ENCODE peak calls at places on chromosomes 5 and 9, in ten cellular contexts. N is stimulated activated CD4-positive, alpha-beta T cell treated with anti-CD3 and anti-CD28 coated beads, TNF-alpha, amount 100 ng/mL, for 4 hours; B is activated CD8-positive, alpha-beta memory T cell treated with anti-CD3 and anti-CD28 coated beads, Interleukin-2, amount 50 U/mL, for 48 hours; I is colonic mucosa; Y is activated CD4-positive, alpha-beta T cell treated with anti-CD3 and anti-CD28 coated beads, Interleukin-2, amount 50 U/mL, for 4 hours; T is GM13976; D is left cardiac atrium; S is GM23248; A is GM19239; G is psoas muscle. F is an unnamed sample.

GRCh38 chr9:100700689-100701318 is 122.9 kb downstream of the CAVIN4 start:
- DNase-seq in N (no peak), B (no peak), I (no peak), Y (no peak), T (peak), D (no peak), S (peak), A (no peak), G (no peak), F (peak)

GRCh38 chr5:179731791-179732411 is 721 bp upstream of the MAML1 start:
- DNase-seq in N (no peak), B (peak), I (peak), Y (peak), T (peak), D (peak), S (peak), A (peak), G (peak), F (peak)

GRCh38 chr5:68264024-68264956 is 48.7 kb downstream of the PIK3R1 start:
- DNase-seq in N (no peak), B (no peak), I (peak), Y (no peak), T (no peak), D (peak), S (peak), A (no peak), G (no peak), F (no peak)

GRCh38 chr5:172119921-172120688 is 67.9 kb downstream of the STK10 start:
- DNase-seq in N (no peak), B (no peak), I (no peak), Y (no peak), T (no peak), D (no peak), S (no peak), A (no peak), G (no peak), F (no peak)

GRCh38 chr9:93057024-93057702 is 1.3 kb upstream of the SUSD3 start:
- DNase-seq in N (no peak), B (no peak), I (no peak), Y (no peak), T (no peak), D (no peak), S (no peak), A (no peak), G (no peak), F (no peak)

GRCh38 chr9:130213898-130214761 is 41.9 kb downstream of the NCS1 start:
- DNase-seq in N (no peak), B (no peak), I (no peak), Y (no peak), T (no peak), D (no peak), S (no peak), A (no peak), G (no peak), F (no peak)

GRCh38 chr5:148730272-148730954 is 76.1 kb upstream of the HTR4 start:
- DNase-seq in N (no peak), B (no peak), I (no peak), Y (no peak), T (no peak), D (no peak), S (peak), A (no peak), G (no peak), F (no peak)

GRCh38 chr5:65612298-65612907 is 11.7 kb downstream of the TRIM23 start:
- DNase-seq in N (no peak), B (no peak), I (no peak), Y (no peak), T (no peak), D (no peak), S (no peak), A (no peak), G (no peak), F (no peak)

GRCh38 chr5:9699681-9700080 is 69.5 kb upstream of the TAS2R1 start:
- DNase-seq in N (no peak), B (no peak), I (no peak), Y (no peak), T (no peak), D (no peak), S (peak), A (no peak), G (no peak), F (no peak)

GRCh38 chr5:15610216-15610615 is 110.2 kb downstream of the FBXL7 start:
- DNase-seq in N (no peak), B (no peak), I (no peak), Y (no peak), T (no peak), D (no peak), S (no peak), A (no peak), G (no peak), F (no peak)

GRCh38 chr5:44660251-44660650 is 148.5 kb upstream of the MRPS30 start:
- DNase-seq in N (no peak), B (no peak), I (no peak), Y (no peak), T (no peak), D (no peak), S (peak), A (no peak), G (no peak), F (no peak)

GRCh38 chr5:154164182-154164581 is 26.4 kb upstream of the GALNT10 start:
- DNase-seq in N (no peak), B (no peak), I (no peak), Y (no peak), T (no peak), D (no peak), S (no peak), A (no peak), G (no peak), F (no peak)

GRCh38 chr9:70421272-70422180 is 7.1 kb upstream of the KLF9 start:
- DNase-seq in N (peak), B (no peak), I (no peak), Y (peak), T (no peak), D (no peak), S (peak), A (no peak), G (no peak), F (no peak)

GRCh38 chr9:19387317-19387716 is 7.3 kb upstream of the RPS6 start:
- DNase-seq in N (no peak), B (no peak), I (no peak), Y (no peak), T (no peak), D (no peak), S (no peak), A (no peak), G (no peak), F (no peak)

GRCh38 chr5:21663082-21663481 is 1190.1 kb downstream of the CDH12 start:
- DNase-seq in N (no peak), B (no peak), I (no peak), Y (no peak), T (no peak), D (no peak), S (no peak), A (no peak), G (no peak), F (no peak)

GRCh38 chr5:505946-506555 is 18.2 kb downstream of the SLC9A3 start:
- DNase-seq in N (no peak), B (no peak), I (peak), Y (no peak), T (no peak), D (no peak), S (no peak), A (no peak), G (no peak), F (peak)

GRCh38 chr5:119063579-119064379 is 7.1 kb upstream of the DMXL1 start:
- DNase-seq in N (no peak), B (no peak), I (peak), Y (no peak), T (peak), D (no peak), S (peak), A (no peak), G (no peak), F (no peak)

GRCh38 chr9:101325053-101325452 is 59.8 kb downstream of the BAAT start:
- DNase-seq in N (no peak), B (no peak), I (no peak), Y (no peak), T (no peak), D (no peak), S (no peak), A (no peak), G (no peak), F (no peak)

GRCh38 chr5:119269061-119269579 is 86.7 kb upstream of the TNFAIP8 start:
- DNase-seq in N (no peak), B (peak), I (peak), Y (no peak), T (peak), D (no peak), S (peak), A (no peak), G (peak), F (peak)

GRCh38 chr5:35058395-35058794 is 10.6 kb upstream of the AGXT2 start:
- DNase-seq in N (no peak), B (no peak), I (no peak), Y (no peak), T (peak), D (no peak), S (no peak), A (peak), G (no peak), F (no peak)

GRCh38 chr5:1965860-1966396 is 83.2 kb upstream of the IRX4 start:
- DNase-seq in N (no peak), B (no peak), I (peak), Y (no peak), T (no peak), D (no peak), S (no peak), A (no peak), G (no peak), F (no peak)

GRCh38 chr9:126705311-126705766 is 91.6 kb downstream of the LMX1B start:
- DNase-seq in N (peak), B (peak), I (peak), Y (peak), T (peak), D (peak), S (peak), A (peak), G (peak), F (peak)

F was measured in mucosa of descending colon.